ENCODE peak calls at places on chromosomes 3 and 15, in six cellular contexts. One of them, this sample, is unnamed.

GRCh38 chr3:42032693-42033349 is 58.3 kb upstream of the TRAK1 start:
- DNase-seq in HTR-8/SVneo: no peak
- DNase-seq in myocyte: peak
- DNase-seq in AG08395: peak
- DNase-seq in stimulated activated CD8-positive, alpha-beta memory T cell treated with anti-CD3 and anti-CD28 coated beads, Interleukin-2, amount 100 ng/mL, for 1 hour: no peak
- DNase-seq in stimulated activated CD4-positive, alpha-beta T cell treated with anti-CD3 and anti-CD28 coated beads, Interleukin-2, amount 100 ng/mL, for 4 hours: no peak
- DNase-seq in this sample: no peak

GRCh38 chr15:49627407-49627877 is 6.6 kb downstream of the DTWD1 start:
- DNase-seq in HTR-8/SVneo: peak
- DNase-seq in myocyte: peak
- DNase-seq in AG08395: peak
- DNase-seq in stimulated activated CD8-positive, alpha-beta memory T cell treated with anti-CD3 and anti-CD28 coated beads, Interleukin-2, amount 100 ng/mL, for 1 hour: no peak
- DNase-seq in stimulated activated CD4-positive, alpha-beta T cell treated with anti-CD3 and anti-CD28 coated beads, Interleukin-2, amount 100 ng/mL, for 4 hours: no peak
- DNase-seq in this sample: no peak

GRCh38 chr3:188578579-188579363 is 424.8 kb downstream of the LPP start:
- DNase-seq in HTR-8/SVneo: no peak
- DNase-seq in myocyte: peak
- DNase-seq in AG08395: peak
- DNase-seq in stimulated activated CD8-positive, alpha-beta memory T cell treated with anti-CD3 and anti-CD28 coated beads, Interleukin-2, amount 100 ng/mL, for 1 hour: no peak
- DNase-seq in stimulated activated CD4-positive, alpha-beta T cell treated with anti-CD3 and anti-CD28 coated beads, Interleukin-2, amount 100 ng/mL, for 4 hours: no peak
- DNase-seq in this sample: no peak

GRCh38 chr3:13080591-13080990 is 7.4 kb upstream of the IQSEC1 start:
- DNase-seq in HTR-8/SVneo: no peak
- DNase-seq in myocyte: peak
- DNase-seq in AG08395: peak
- DNase-seq in stimulated activated CD8-positive, alpha-beta memory T cell treated with anti-CD3 and anti-CD28 coated beads, Interleukin-2, amount 100 ng/mL, for 1 hour: no peak
- DNase-seq in stimulated activated CD4-positive, alpha-beta T cell treated with anti-CD3 and anti-CD28 coated beads, Interleukin-2, amount 100 ng/mL, for 4 hours: no peak
- DNase-seq in this sample: no peak

GRCh38 chr15:27095809-27096580 is 125.0 kb downstream of the GABRG3 start:
- DNase-seq in HTR-8/SVneo: no peak
- DNase-seq in myocyte: no peak
- DNase-seq in AG08395: peak
- DNase-seq in stimulated activated CD8-positive, alpha-beta memory T cell treated with anti-CD3 and anti-CD28 coated beads, Interleukin-2, amount 100 ng/mL, for 1 hour: no peak
- DNase-seq in stimulated activated CD4-positive, alpha-beta T cell treated with anti-CD3 and anti-CD28 coated beads, Interleukin-2, amount 100 ng/mL, for 4 hours: no peak
- DNase-seq in this sample: peak

GRCh38 chr3:14119651-14120050 is 5.0 kb downstream of the CHCHD4 start:
- DNase-seq in HTR-8/SVneo: no peak
- DNase-seq in myocyte: no peak
- DNase-seq in AG08395: no peak
- DNase-seq in stimulated activated CD8-positive, alpha-beta memory T cell treated with anti-CD3 and anti-CD28 coated beads, Interleukin-2, amount 100 ng/mL, for 1 hour: no peak
- DNase-seq in stimulated activated CD4-positive, alpha-beta T cell treated with anti-CD3 and anti-CD28 coated beads, Interleukin-2, amount 100 ng/mL, for 4 hours: no peak
- DNase-seq in this sample: no peak

GRCh38 chr3:100269410-100270217 is 8.8 kb downstream of the TBC1D23 start:
- DNase-seq in HTR-8/SVneo: peak
- DNase-seq in myocyte: peak
- DNase-seq in AG08395: peak
- DNase-seq in stimulated activated CD8-positive, alpha-beta memory T cell treated with anti-CD3 and anti-CD28 coated beads, Interleukin-2, amount 100 ng/mL, for 1 hour: no peak
- DNase-seq in stimulated activated CD4-positive, alpha-beta T cell treated with anti-CD3 and anti-CD28 coated beads, Interleukin-2, amount 100 ng/mL, for 4 hours: no peak
- DNase-seq in this sample: no peak

GRCh38 chr3:63528325-63529000 is 124.0 kb upstream of the SNTN start:
- DNase-seq in HTR-8/SVneo: no peak
- DNase-seq in myocyte: no peak
- DNase-seq in AG08395: no peak
- DNase-seq in stimulated activated CD8-positive, alpha-beta memory T cell treated with anti-CD3 and anti-CD28 coated beads, Interleukin-2, amount 100 ng/mL, for 1 hour: no peak
- DNase-seq in stimulated activated CD4-positive, alpha-beta T cell treated with anti-CD3 and anti-CD28 coated beads, Interleukin-2, amount 100 ng/mL, for 4 hours: no peak
- DNase-seq in this sample: no peak

GRCh38 chr3:139355502-139355901 is 11.7 kb downstream of the MRPS22 start:
- DNase-seq in HTR-8/SVneo: no peak
- DNase-seq in myocyte: peak
- DNase-seq in AG08395: peak
- DNase-seq in stimulated activated CD8-positive, alpha-beta memory T cell treated with anti-CD3 and anti-CD28 coated beads, Interleukin-2, amount 100 ng/mL, for 1 hour: no peak
- DNase-seq in stimulated activated CD4-positive, alpha-beta T cell treated with anti-CD3 and anti-CD28 coated beads, Interleukin-2, amount 100 ng/mL, for 4 hours: no peak
- DNase-seq in this sample: no peak

GRCh38 chr15:70956596-70956995 is 64.0 kb downstream of the LRRC49 start:
- DNase-seq in HTR-8/SVneo: no peak
- DNase-seq in myocyte: no peak
- DNase-seq in AG08395: peak
- DNase-seq in stimulated activated CD8-positive, alpha-beta memory T cell treated with anti-CD3 and anti-CD28 coated beads, Interleukin-2, amount 100 ng/mL, for 1 hour: no peak
- DNase-seq in stimulated activated CD4-positive, alpha-beta T cell treated with anti-CD3 and anti-CD28 coated beads, Interleukin-2, amount 100 ng/mL, for 4 hours: no peak
- DNase-seq in this sample: no peak

GRCh38 chr3:15875016-15875689 is 77.4 kb upstream of the ANKRD28 start:
- DNase-seq in HTR-8/SVneo: peak
- DNase-seq in myocyte: no peak
- DNase-seq in AG08395: peak
- DNase-seq in stimulated activated CD8-positive, alpha-beta memory T cell treated with anti-CD3 and anti-CD28 coated beads, Interleukin-2, amount 100 ng/mL, for 1 hour: no peak
- DNase-seq in stimulated activated CD4-positive, alpha-beta T cell treated with anti-CD3 and anti-CD28 coated beads, Interleukin-2, amount 100 ng/mL, for 4 hours: no peak
- DNase-seq in this sample: no peak

GRCh38 chr3:53084310-53085001 is 38.6 kb upstream of the SFMBT1 start:
- DNase-seq in HTR-8/SVneo: no peak
- DNase-seq in myocyte: peak
- DNase-seq in AG08395: peak
- DNase-seq in stimulated activated CD8-positive, alpha-beta memory T cell treated with anti-CD3 and anti-CD28 coated beads, Interleukin-2, amount 100 ng/mL, for 1 hour: no peak
- DNase-seq in stimulated activated CD4-positive, alpha-beta T cell treated with anti-CD3 and anti-CD28 coated beads, Interleukin-2, amount 100 ng/mL, for 4 hours: no peak
- DNase-seq in this sample: no peak

GRCh38 chr15:82178061-82178460 is 84.5 kb downstream of the EFL1 start:
- DNase-seq in HTR-8/SVneo: no peak
- DNase-seq in myocyte: no peak
- DNase-seq in AG08395: peak
- DNase-seq in stimulated activated CD8-positive, alpha-beta memory T cell treated with anti-CD3 and anti-CD28 coated beads, Interleukin-2, amount 100 ng/mL, for 1 hour: no peak
- DNase-seq in stimulated activated CD4-positive, alpha-beta T cell treated with anti-CD3 and anti-CD28 coated beads, Interleukin-2, amount 100 ng/mL, for 4 hours: no peak
- DNase-seq in this sample: no peak

GRCh38 chr15:48149858-48150257 is 28.2 kb downstream of the MYEF2 start:
- DNase-seq in HTR-8/SVneo: peak
- DNase-seq in myocyte: no peak
- DNase-seq in AG08395: no peak
- DNase-seq in stimulated activated CD8-positive, alpha-beta memory T cell treated with anti-CD3 and anti-CD28 coated beads, Interleukin-2, amount 100 ng/mL, for 1 hour: no peak
- DNase-seq in stimulated activated CD4-positive, alpha-beta T cell treated with anti-CD3 and anti-CD28 coated beads, Interleukin-2, amount 100 ng/mL, for 4 hours: no peak
- DNase-seq in this sample: no peak

GRCh38 chr3:194296832-194297666 is 54.1 kb downstream of the CPN2 start:
- DNase-seq in HTR-8/SVneo: no peak
- DNase-seq in myocyte: peak
- DNase-seq in AG08395: no peak
- DNase-seq in stimulated activated CD8-positive, alpha-beta memory T cell treated with anti-CD3 and anti-CD28 coated beads, Interleukin-2, amount 100 ng/mL, for 1 hour: no peak
- DNase-seq in stimulated activated CD4-positive, alpha-beta T cell treated with anti-CD3 and anti-CD28 coated beads, Interleukin-2, amount 100 ng/mL, for 4 hours: no peak
- DNase-seq in this sample: no peak

This sample was measured in small intestine.